ENCODE peak calls at places on chromosomes 13 and 19, in nine cellular contexts. Y, Z, C, Q, M, E, R, K and P are unnamed samples.

GRCh38 chr13:112350300-112350699 is 25.9 kb upstream of the SPACA7 start:
- DNase-seq in Y (no peak), Z (no peak), C (no peak), Q (no peak), M (no peak), E (no peak), R (no peak), K (no peak), P (no peak)

GRCh38 chr13:79631260-79631659 is 150.3 kb downstream of the NDFIP2 start:
- DNase-seq in Y (peak; percentile 90), Z (peak; percentile 59), C (peak; percentile 95), Q (peak; percentile 72), M (no peak), E (peak; percentile 75), R (no peak), K (no peak), P (no peak)

GRCh38 chr19:19379527-19379926 is 25.9 kb upstream of the GATAD2A start:
- DNase-seq in Y (no peak), Z (no peak), C (no peak), Q (no peak), M (no peak), E (no peak), R (no peak), K (no peak), P (no peak)

GRCh38 chr13:23810842-23811241 is 78.4 kb downstream of the MIPEP start:
- DNase-seq in Y (no peak), Z (no peak), C (no peak), Q (no peak), M (no peak), E (no peak), R (no peak), K (no peak), P (no peak)

GRCh38 chr13:113969973-113970611 is 3.8 kb downstream of the C13orf46 start:
- DNase-seq in Y (peak; percentile 78), Z (no peak), C (peak; percentile 57), Q (no peak), M (peak; percentile 94), E (no peak), R (peak; percentile 96), K (no peak), P (no peak)

GRCh38 chr19:41175825-41176734 is 16.9 kb upstream of the CYP2S1 start:
- DNase-seq in Y (peak; percentile 95), Z (peak; percentile 95), C (peak; percentile 71), Q (peak; percentile 82), M (peak; percentile 62), E (peak; percentile 83), R (peak; percentile 41), K (no peak), P (no peak)

GRCh38 chr19:54790711-54791110 is 12.7 kb upstream of the KIR2DL4 start:
- DNase-seq in Y (no peak), Z (no peak), C (no peak), Q (no peak), M (no peak), E (no peak), R (no peak), K (no peak), P (no peak)

GRCh38 chr13:45615501-45616101 is at the start of gene ERICH6B:
- DNase-seq in Y (no peak), Z (peak; percentile 84), C (no peak), Q (peak; percentile 51), M (no peak), E (peak; percentile 36), R (no peak), K (no peak), P (no peak)

GRCh38 chr19:19627716-19628498 is at the start of gene LPAR2:
- DNase-seq in Y (peak; percentile 44), Z (peak; percentile 87), C (peak; percentile 70), Q (no peak), M (peak; percentile 87), E (peak; percentile 10), R (peak; percentile 77), K (no peak), P (no peak)

GRCh38 chr19:38268539-38268938 is 4.2 kb downstream of the SPINT2 start:
- DNase-seq in Y (no peak), Z (peak; percentile 23), C (no peak), Q (no peak), M (no peak), E (no peak), R (no peak), K (no peak), P (no peak)

GRCh38 chr13:23959231-23959862 is 62.0 kb upstream of the C1QTNF9B start:
- DNase-seq in Y (no peak), Z (no peak), C (peak; percentile 23), Q (no peak), M (no peak), E (peak; percentile 64), R (no peak), K (no peak), P (no peak)

GRCh38 chr19:12784871-12785430 is 6.3 kb upstream of the JUNB start:
- DNase-seq in Y (peak; percentile 33), Z (no peak), C (no peak), Q (peak; percentile 76), M (no peak), E (no peak), R (no peak), K (no peak), P (no peak)

GRCh38 chr19:33390120-33390907 is 16.8 kb downstream of the CEBPG start:
- DNase-seq in Y (no peak), Z (no peak), C (no peak), Q (no peak), M (no peak), E (peak; percentile 29), R (no peak), K (no peak), P (no peak)

GRCh38 chr19:1281895-1282287 is 3.8 kb upstream of the EFNA2 start:
- DNase-seq in Y (no peak), Z (no peak), C (no peak), Q (no peak), M (no peak), E (no peak), R (no peak), K (no peak), P (no peak)

GRCh38 chr19:1283917-1284292 is 1.8 kb upstream of the EFNA2 start:
- DNase-seq in Y (no peak), Z (no peak), C (no peak), Q (no peak), M (no peak), E (no peak), R (no peak), K (no peak), P (no peak)

GRCh38 chr19:1284293-1284978 is 1.2 kb upstream of the EFNA2 start:
- DNase-seq in Y (no peak), Z (no peak), C (no peak), Q (no peak), M (no peak), E (no peak), R (no peak), K (no peak), P (no peak)

GRCh38 chr19:1282588-1283206 is 3.0 kb upstream of the EFNA2 start:
- DNase-seq in Y (no peak), Z (no peak), C (no peak), Q (no peak), M (no peak), E (no peak), R (no peak), K (no peak), P (no peak)

GRCh38 chr19:1283207-1283916 is 2.3 kb upstream of the EFNA2 start:
- DNase-seq in Y (no peak), Z (no peak), C (no peak), Q (no peak), M (no peak), E (no peak), R (no peak), K (no peak), P (no peak)
- H3K4me3 ChIP-seq in Y (no peak overlapping the region), Z (no peak overlapping the region), C (no peak overlapping the region), Q (no peak overlapping the region), M (no peak overlapping the region), E (no peak overlapping the region), R (no peak overlapping the region), K (no peak overlapping the region), P (no peak overlapping the region)

DNA sequence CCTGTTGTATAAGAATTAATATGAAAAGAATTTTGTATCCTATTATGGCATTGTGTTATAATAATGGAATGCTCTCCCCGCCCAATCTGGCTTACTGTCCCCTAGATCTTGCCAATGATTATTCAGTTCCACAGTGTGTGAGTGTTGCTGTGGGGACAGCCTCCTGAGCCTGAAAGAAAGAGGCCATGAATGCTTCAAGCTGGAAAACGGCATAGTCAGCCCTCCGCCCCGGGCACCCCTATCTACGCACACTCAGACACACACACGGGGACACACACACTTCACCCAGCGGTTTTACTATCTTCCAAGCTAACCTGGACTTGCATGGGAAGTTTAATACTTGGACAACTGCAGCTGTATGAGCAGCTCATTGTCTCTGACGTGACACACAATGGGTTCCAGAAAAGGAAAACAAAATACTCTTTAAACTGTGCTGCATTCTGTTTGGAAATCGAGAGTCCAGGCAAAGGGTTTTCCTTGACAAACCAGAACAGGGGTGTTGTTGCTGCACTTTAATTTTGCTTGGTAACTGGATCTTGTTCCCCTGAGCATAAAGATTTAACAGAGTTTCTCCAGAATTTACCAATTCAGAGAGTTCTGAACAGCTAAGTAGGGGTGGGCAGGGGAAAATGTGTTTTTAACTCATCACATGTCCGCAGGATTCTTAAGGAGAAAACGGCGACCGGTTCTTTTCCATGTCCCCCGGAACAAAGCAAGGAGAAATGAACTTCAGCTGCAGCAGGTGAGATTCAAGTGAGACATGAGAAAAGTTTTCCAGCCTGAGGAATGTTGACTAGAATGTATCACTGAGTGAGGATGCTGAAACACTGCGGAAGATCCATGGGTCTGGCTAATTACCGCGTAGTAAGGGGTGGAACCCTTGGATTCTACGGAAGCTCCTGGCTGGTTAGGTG is 472.9 kb downstream of the FOXO1 start:
- DNase-seq in Y (no peak), Z (no peak), C (no peak), Q (no peak), M (no peak), E (peak; percentile 54), R (no peak), K (no peak), P (no peak)
- H3K4me3 ChIP-seq in Y (no peak overlapping the region), Z (no peak overlapping the region), C (no peak overlapping the region), Q (no peak overlapping the region), M (no peak overlapping the region), E (no peak overlapping the region), R (no peak overlapping the region), K (no peak overlapping the region), P (no peak overlapping the region)

DNA sequence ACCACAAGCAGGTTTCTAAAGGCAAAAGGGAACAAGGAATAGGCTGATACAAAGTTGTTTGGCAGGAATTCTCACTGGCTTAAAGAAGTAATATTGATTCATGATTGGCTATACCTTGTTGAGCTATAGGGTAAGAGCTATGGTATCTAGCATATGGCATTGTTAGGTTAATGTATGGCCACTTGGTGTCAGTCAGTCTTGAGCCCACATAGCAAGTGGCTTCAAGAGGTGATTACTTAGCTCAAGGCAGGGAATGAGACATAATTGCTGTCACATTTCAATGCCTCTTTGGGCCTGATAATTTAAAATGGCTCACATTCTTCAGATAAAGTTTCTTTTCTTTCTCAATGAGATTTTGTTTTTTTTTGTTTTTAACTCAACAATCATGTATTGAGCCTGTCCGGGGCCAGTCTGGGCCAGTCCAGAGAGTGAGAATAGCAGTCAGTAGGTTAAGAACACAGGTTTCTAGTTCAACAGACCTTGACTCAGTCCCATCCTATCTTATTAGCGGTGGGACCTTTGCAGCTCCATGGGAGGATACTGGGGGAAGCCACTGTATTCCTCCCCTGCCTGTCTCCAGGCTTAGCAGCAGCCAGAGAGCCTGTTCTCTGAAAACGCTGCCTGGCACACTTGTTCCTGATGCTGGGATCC is 45.8 kb upstream of the RCBTB2 start:
- DNase-seq in Y (no peak), Z (no peak), C (no peak), Q (no peak), M (no peak), E (no peak), R (no peak), K (no peak), P (no peak)
- H3K4me3 ChIP-seq in Y (no peak overlapping the region), Z (no peak overlapping the region), C (no peak overlapping the region), Q (no peak overlapping the region), M (no peak overlapping the region), E (no peak overlapping the region), R (no peak overlapping the region), K (no peak overlapping the region), P (peak overlapping the region; percentile 24)

GRCh38 chr13:101417043-101417406 is 717 bp upstream of the NALCN start:
- DNase-seq in Y (peak; percentile 72), Z (no peak), C (peak; percentile 91), Q (peak; percentile 56), M (no peak), E (peak; percentile 64), R (no peak), K (no peak), P (no peak)
- H3K4me3 ChIP-seq in Y (peak overlapping the region; percentile 88), Z (no peak overlapping the region), C (peak overlapping the region; percentile 91), Q (no peak overlapping the region), M (peak overlapping the region; percentile 59), E (peak overlapping the region; percentile 65), R (no peak overlapping the region), K (no peak overlapping the region), P (no peak overlapping the region)